ENCODE peak calls at places on chromosomes 3 and 15, in five cellular contexts. One of them, this sample, is unnamed.

GRCh38 chr15:59137566-59137965 is 32.6 kb downstream of the CCNB2 start:
- DNase-seq in GM23338: no peak
- DNase-seq in progenitor cell of endocrine pancreas: no peak
- DNase-seq in lower leg skin: no peak
- DNase-seq in NCI-H1436 treated with DMSO at 0.1 percent for 48 hours: no peak
- DNase-seq in this sample: no peak

GRCh38 chr15:101325263-101326025 is 30.4 kb upstream of the SNRPA1 start:
- DNase-seq in lower leg skin: peak; percentile 83
- DNase-seq in NCI-H1436 treated with DMSO at 0.1 percent for 48 hours: no peak
- DNase-seq in progenitor cell of endocrine pancreas: no peak
- DNase-seq in GM23338: no peak
- DNase-seq in this sample: no peak

GRCh38 chr3:13142552-13143380 is 69.5 kb upstream of the IQSEC1 start:
- DNase-seq in progenitor cell of endocrine pancreas: no peak
- DNase-seq in lower leg skin: peak; percentile 71
- DNase-seq in GM23338: no peak
- DNase-seq in NCI-H1436 treated with DMSO at 0.1 percent for 48 hours: no peak
- DNase-seq in this sample: no peak

GRCh38 chr15:90099072-90099867 is 3.0 kb downstream of the IDH2 start:
- DNase-seq in GM23338: peak; percentile 9
- DNase-seq in progenitor cell of endocrine pancreas: no peak
- DNase-seq in lower leg skin: no peak
- DNase-seq in NCI-H1436 treated with DMSO at 0.1 percent for 48 hours: no peak
- DNase-seq in this sample: no peak

GRCh38 chr3:18445421-18446066 is 20.4 kb upstream of the SATB1 start:
- DNase-seq in progenitor cell of endocrine pancreas: no peak
- DNase-seq in GM23338: peak; percentile 45
- DNase-seq in NCI-H1436 treated with DMSO at 0.1 percent for 48 hours: no peak
- DNase-seq in lower leg skin: no peak
- DNase-seq in this sample: no peak

GRCh38 chr3:118292841-118293240 is 741.8 kb downstream of the IGSF11 start:
- DNase-seq in GM23338: no peak
- DNase-seq in progenitor cell of endocrine pancreas: no peak
- DNase-seq in NCI-H1436 treated with DMSO at 0.1 percent for 48 hours: no peak
- DNase-seq in lower leg skin: no peak
- DNase-seq in this sample: no peak

GRCh38 chr3:47096955-47097354 is 67.0 kb downstream of the SETD2 start:
- DNase-seq in NCI-H1436 treated with DMSO at 0.1 percent for 48 hours: no peak
- DNase-seq in progenitor cell of endocrine pancreas: no peak
- DNase-seq in GM23338: no peak
- DNase-seq in lower leg skin: no peak
- DNase-seq in this sample: no peak

GRCh38 chr3:60192297-60193114 is 1058.7 kb downstream of the FHIT start:
- DNase-seq in progenitor cell of endocrine pancreas: no peak
- DNase-seq in lower leg skin: no peak
- DNase-seq in NCI-H1436 treated with DMSO at 0.1 percent for 48 hours: no peak
- DNase-seq in GM23338: no peak
- DNase-seq in this sample: no peak

GRCh38 chr3:52353291-52353855 is 37.3 kb downstream of the DNAH1 start:
- DNase-seq in lower leg skin: no peak
- DNase-seq in NCI-H1436 treated with DMSO at 0.1 percent for 48 hours: no peak
- DNase-seq in progenitor cell of endocrine pancreas: no peak
- DNase-seq in GM23338: no peak
- DNase-seq in this sample: no peak

GRCh38 chr15:85477061-85477460 is 96.7 kb downstream of the AKAP13 start:
- DNase-seq in GM23338: no peak
- DNase-seq in lower leg skin: no peak
- DNase-seq in NCI-H1436 treated with DMSO at 0.1 percent for 48 hours: no peak
- DNase-seq in progenitor cell of endocrine pancreas: no peak
- DNase-seq in this sample: no peak

GRCh38 chr15:85865070-85865684 is 70.5 kb upstream of the KLHL25 start:
- DNase-seq in NCI-H1436 treated with DMSO at 0.1 percent for 48 hours: no peak
- DNase-seq in lower leg skin: peak; percentile 76
- DNase-seq in progenitor cell of endocrine pancreas: peak; percentile 30
- DNase-seq in GM23338: peak; percentile 94
- DNase-seq in this sample: peak; percentile 14

GRCh38 chr3:87052499-87053260 is 61.7 kb upstream of the VGLL3 start:
- DNase-seq in GM23338: peak; percentile 66
- DNase-seq in lower leg skin: no peak
- DNase-seq in progenitor cell of endocrine pancreas: peak; percentile 9
- DNase-seq in NCI-H1436 treated with DMSO at 0.1 percent for 48 hours: no peak
- DNase-seq in this sample: no peak

GRCh38 chr15:62119224-62119925 is 45.7 kb downstream of the C2CD4B start:
- DNase-seq in progenitor cell of endocrine pancreas: no peak
- DNase-seq in lower leg skin: no peak
- DNase-seq in GM23338: no peak
- DNase-seq in NCI-H1436 treated with DMSO at 0.1 percent for 48 hours: no peak
- DNase-seq in this sample: peak; percentile 14

GRCh38 chr3:81602781-81603180 is 158.7 kb downstream of the GBE1 start:
- DNase-seq in NCI-H1436 treated with DMSO at 0.1 percent for 48 hours: no peak
- DNase-seq in progenitor cell of endocrine pancreas: no peak
- DNase-seq in GM23338: no peak
- DNase-seq in lower leg skin: no peak
- DNase-seq in this sample: no peak

GRCh38 chr3:195760345-195760983 is 39.7 kb downstream of the MUC20 start:
- DNase-seq in lower leg skin: no peak
- DNase-seq in GM23338: no peak
- DNase-seq in progenitor cell of endocrine pancreas: no peak
- DNase-seq in NCI-H1436 treated with DMSO at 0.1 percent for 48 hours: no peak
- DNase-seq in this sample: no peak

GRCh38 chr3:182618981-182619591 is 174.2 kb upstream of the ATP11B start:
- DNase-seq in progenitor cell of endocrine pancreas: no peak
- DNase-seq in NCI-H1436 treated with DMSO at 0.1 percent for 48 hours: no peak
- DNase-seq in GM23338: no peak
- DNase-seq in lower leg skin: no peak
- DNase-seq in this sample: no peak

GRCh38 chr3:188931531-188931930 is 240.2 kb upstream of the TPRG1 start:
- DNase-seq in progenitor cell of endocrine pancreas: no peak
- DNase-seq in GM23338: no peak
- DNase-seq in lower leg skin: no peak
- DNase-seq in NCI-H1436 treated with DMSO at 0.1 percent for 48 hours: no peak
- DNase-seq in this sample: no peak

GRCh38 chr3:178435575-178435974 is 100.7 kb upstream of the KCNMB2 start:
- DNase-seq in progenitor cell of endocrine pancreas: no peak
- DNase-seq in GM23338: no peak
- DNase-seq in NCI-H1436 treated with DMSO at 0.1 percent for 48 hours: no peak
- DNase-seq in lower leg skin: no peak
- DNase-seq in this sample: no peak

GRCh38 chr3:38646630-38647029 is 2.9 kb downstream of the SCN5A start:
- DNase-seq in lower leg skin: peak; percentile 69
- DNase-seq in NCI-H1436 treated with DMSO at 0.1 percent for 48 hours: no peak
- DNase-seq in GM23338: peak; percentile 83
- DNase-seq in progenitor cell of endocrine pancreas: no peak
- DNase-seq in this sample: no peak

GRCh38 chr3:122890077-122890484 is 95.2 kb downstream of the SLC49A4 start:
- DNase-seq in lower leg skin: no peak
- DNase-seq in GM23338: peak; percentile 90
- DNase-seq in NCI-H1436 treated with DMSO at 0.1 percent for 48 hours: no peak
- DNase-seq in progenitor cell of endocrine pancreas: no peak
- DNase-seq in this sample: no peak

GRCh38 chr3:132284756-132285619 is 32.2 kb upstream of the ACP3 start:
- DNase-seq in progenitor cell of endocrine pancreas: peak; percentile 14
- DNase-seq in lower leg skin: no peak
- DNase-seq in GM23338: peak; percentile 80
- DNase-seq in NCI-H1436 treated with DMSO at 0.1 percent for 48 hours: no peak
- DNase-seq in this sample: no peak

GRCh38 chr15:55696221-55696620 is 46.7 kb downstream of the PRTG start:
- DNase-seq in lower leg skin: no peak
- DNase-seq in GM23338: no peak
- DNase-seq in progenitor cell of endocrine pancreas: no peak
- DNase-seq in NCI-H1436 treated with DMSO at 0.1 percent for 48 hours: no peak
- DNase-seq in this sample: no peak

GRCh38 chr15:20340931-20341661 is 200.5 kb downstream of the GOLGA6L6 start:
- DNase-seq in lower leg skin: peak; percentile 97
- DNase-seq in GM23338: no peak
- DNase-seq in progenitor cell of endocrine pancreas: peak; percentile 87
- DNase-seq in NCI-H1436 treated with DMSO at 0.1 percent for 48 hours: no peak
- DNase-seq in this sample: no peak

GRCh38 chr3:165339753-165340152 is 143.6 kb upstream of the SLITRK3 start:
- DNase-seq in NCI-H1436 treated with DMSO at 0.1 percent for 48 hours: no peak
- DNase-seq in lower leg skin: no peak
- DNase-seq in GM23338: peak; percentile 33
- DNase-seq in progenitor cell of endocrine pancreas: no peak
- DNase-seq in this sample: no peak

GRCh38 chr15:41930221-41930866 is 36.5 kb upstream of the SPTBN5 start:
- DNase-seq in NCI-H1436 treated with DMSO at 0.1 percent for 48 hours: no peak
- DNase-seq in GM23338: no peak
- DNase-seq in progenitor cell of endocrine pancreas: no peak
- DNase-seq in lower leg skin: no peak
- DNase-seq in this sample: no peak